ENCODE peak calls at places on chromosomes 12 and 14, in ten cellular contexts. I is IMR-90, S is psoas muscle, K is stomach, J is prostate gland, T is RWPE2, P is ovary, N is esophagus muscularis mucosa, M is heart left ventricle, L is lung. Z is an unnamed sample.

GRCh38 chr14:60313093-60313492 is 64.1 kb downstream of the PPM1A start:
- DNase-seq in I (no peak), T (no peak), P (no peak), L (no peak), S (no peak), M (no peak), N (no peak), J (no peak), K (no peak), Z (no peak)

GRCh38 chr12:7178481-7178880 is 11.0 kb upstream of the PEX5 start:
- DNase-seq in I (no peak), J (no peak), K (no peak), T (no peak), S (no peak), N (peak; percentile 66), P (no peak), M (no peak), L (no peak), Z (no peak)

GRCh38 chr14:24297190-24297964 is 2.2 kb downstream of the DHRS1 start:
- DNase-seq in K (no peak), T (no peak), L (no peak), N (no peak), I (peak; percentile 28), J (no peak), M (no peak), P (no peak), S (no peak), Z (no peak)

GRCh38 chr12:113161415-113162016 is 12.0 kb downstream of the CFAP73 start:
- DNase-seq in J (no peak), I (no peak), N (no peak), T (no peak), L (no peak), K (no peak), M (no peak), P (no peak), S (no peak), Z (no peak)

GRCh38 chr12:109875572-109876131 is 4.7 kb downstream of the GLTP start:
- DNase-seq in M (no peak), I (no peak), T (no peak), L (no peak), N (no peak), K (no peak), J (peak; percentile 58), S (no peak), P (no peak), Z (no peak)

GRCh38 chr12:124497039-124497438 is 70.4 kb downstream of the NCOR2 start:
- DNase-seq in P (no peak), S (peak; percentile 59), I (peak; percentile 88), T (no peak), J (no peak), N (no peak), M (no peak), K (no peak), L (no peak), Z (no peak)

GRCh38 chr14:52413729-52414453 is 99.8 kb downstream of the PTGER2 start:
- DNase-seq in P (no peak), I (peak; percentile 65), S (no peak), L (no peak), N (no peak), T (no peak), J (no peak), K (no peak), M (no peak), Z (no peak)

GRCh38 chr14:94823556-94824341 is 53.8 kb upstream of the GSC start:
- DNase-seq in P (no peak), J (no peak), N (no peak), S (no peak), M (no peak), T (no peak), I (no peak), K (no peak), L (no peak), Z (no peak)

DNA sequence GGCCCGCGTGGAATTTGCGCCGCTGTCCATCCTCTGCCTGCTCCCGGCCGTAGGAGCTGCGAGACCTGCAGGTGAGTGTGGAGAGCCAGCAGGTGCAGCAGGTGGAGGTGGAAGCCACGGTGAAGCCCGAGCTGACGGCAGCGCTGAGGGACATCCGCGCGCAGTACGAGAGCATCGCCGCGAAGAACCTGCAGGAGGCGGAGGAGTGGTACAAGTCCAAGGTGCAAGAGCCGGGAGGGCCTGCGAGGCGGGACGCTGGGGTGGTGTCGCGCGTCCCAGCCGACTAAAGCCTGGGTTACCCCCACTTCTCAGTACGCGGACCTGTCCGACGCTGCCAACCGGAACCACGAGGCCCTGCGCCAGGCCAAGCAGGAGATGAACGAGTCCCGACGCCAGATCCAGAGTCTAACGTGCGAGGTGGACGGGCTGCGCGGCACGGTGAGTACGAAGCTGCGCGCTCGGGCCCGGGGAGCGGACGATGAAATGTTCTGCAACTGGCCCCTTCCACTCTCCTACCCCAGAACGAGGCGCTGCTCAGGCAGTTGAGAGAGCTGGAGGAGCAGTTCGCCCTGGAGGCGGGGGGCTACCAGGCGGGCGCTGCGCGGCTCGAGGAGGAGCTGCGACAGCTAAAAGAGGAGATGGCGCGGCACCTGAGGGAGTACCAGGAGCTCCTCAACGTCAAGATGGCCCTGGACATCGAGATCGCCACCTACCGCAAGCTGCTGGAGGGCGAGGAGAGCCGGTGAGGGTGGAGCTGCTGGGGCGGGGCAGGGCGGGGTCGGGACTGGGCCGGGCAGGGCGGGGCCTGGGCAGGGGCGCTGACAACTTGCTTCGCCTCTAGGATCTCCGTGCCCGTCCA is 2.1 kb downstream of the PRPH start:
- DNase-seq in J (no peak), I (no peak), S (no peak), N (no peak), M (no peak), T (peak; percentile 76), L (peak; percentile 49), K (peak; percentile 43), P (no peak), Z (no peak)
- TF ChIP-seq CTCF in J (no peak), I (no peak), S (no peak), N (no peak), M (peak; percentile 6), T (peak; percentile 66), L (no peak), K (peak; percentile 1), P (no peak), Z (no peak)

GRCh38 chr12:56487448-56488040 is 417 bp downstream of the GLS2 start:
- DNase-seq in L (no peak), P (no peak), S (peak; percentile 46), M (no peak), T (no peak), I (no peak), J (peak; percentile 17), K (peak; percentile 52), N (no peak), Z (no peak)

GRCh38 chr12:56486694-56487093 is 1.3 kb downstream of the GLS2 start:
- DNase-seq in M (no peak), I (no peak), P (no peak), L (no peak), J (no peak), K (no peak), S (no peak), T (no peak), N (no peak), Z (no peak)

GRCh38 chr12:56484566-56484965 is 3.4 kb downstream of the GLS2 start:
- DNase-seq in L (no peak), I (no peak), S (no peak), M (no peak), N (no peak), T (no peak), J (no peak), P (no peak), K (no peak), Z (no peak)

GRCh38 chr12:56488041-56488955 is at the start of gene GLS2:
- DNase-seq in K (peak; percentile 80), J (peak; percentile 81), I (peak; percentile 73), M (peak; percentile 78), L (peak; percentile 81), S (peak; percentile 72), P (peak; percentile 70), N (peak; percentile 94), T (peak; percentile 86), Z (peak; percentile 31)
- H3K4me3 ChIP-seq in K (peak within 1 kb of the TSS; percentile 60), J (peak within 1 kb of the TSS; percentile 54), I (peak within 1 kb of the TSS; percentile 34), M (peak within 1 kb of the TSS; percentile 48), L (peak within 1 kb of the TSS; percentile 18), S (peak within 1 kb of the TSS; percentile 73), P (peak within 1 kb of the TSS; percentile 48), N (peak within 1 kb of the TSS; percentile 66), T (peak within 1 kb of the TSS; percentile 38), Z (peak within 1 kb of the TSS; percentile 84)

DNA sequence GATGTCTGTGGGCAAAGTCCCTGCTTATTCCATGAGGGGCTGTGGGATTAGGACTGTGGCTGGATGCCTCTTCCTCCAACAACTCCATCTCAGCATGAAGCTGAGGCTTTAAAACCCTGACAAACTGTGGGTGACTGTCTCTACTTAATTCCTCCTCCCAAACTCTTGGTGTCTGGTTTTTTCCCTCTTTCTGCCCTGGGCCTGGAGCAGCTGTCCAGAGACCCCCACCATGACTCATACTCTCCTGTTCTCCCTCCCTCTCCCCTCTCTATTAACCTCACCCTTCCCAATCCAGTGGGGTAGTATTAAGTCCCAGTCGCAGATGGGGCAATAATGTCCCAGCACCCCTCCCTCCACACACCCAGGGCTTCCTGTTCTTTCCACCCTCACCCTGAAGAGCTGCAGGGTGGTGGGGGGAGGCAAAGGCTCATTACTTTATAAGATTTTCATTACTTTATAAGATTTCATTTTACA is 2.1 kb upstream of the DNAJC14 start:
- DNase-seq in I (no peak), S (no peak), N (no peak), J (no peak), T (no peak), P (no peak), L (no peak), K (no peak), M (no peak), Z (no peak)
- H3K4me1 ChIP-seq in I (peaks cover 14% of the 10 kb centered on the region), S (peaks cover 7% of the 10 kb centered on the region), N (peaks cover 59% of the 10 kb centered on the region), J (peaks cover 12% of the 10 kb centered on the region), T (peaks cover 4% of the 10 kb centered on the region), P (peaks cover 13% of the 10 kb centered on the region), L (peaks cover 17% of the 10 kb centered on the region), K (peaks cover 40% of the 10 kb centered on the region), M (peaks cover 29% of the 10 kb centered on the region), Z (peaks cover 49% of the 10 kb centered on the region)

GRCh38 chr14:90572461-90573150 is 175.8 kb downstream of the CALM1 start:
- DNase-seq in I (no peak), N (no peak), M (no peak), L (no peak), J (no peak), T (no peak), P (no peak), S (no peak), K (no peak), Z (no peak)

GRCh38 chr14:90569606-90570462 is 173.0 kb downstream of the CALM1 start:
- DNase-seq in I (no peak), M (no peak), T (peak; percentile 47), K (no peak), N (no peak), J (no peak), L (no peak), P (no peak), S (no peak), Z (no peak)

GRCh38 chr14:90570463-90570860 is 173.6 kb downstream of the CALM1 start:
- DNase-seq in P (no peak), T (peak; percentile 56), K (no peak), I (no peak), M (no peak), S (no peak), J (no peak), N (no peak), L (no peak), Z (no peak)

GRCh38 chr14:90569201-90569600 is 172.4 kb downstream of the CALM1 start:
- DNase-seq in L (no peak), J (no peak), N (no peak), K (no peak), P (no peak), I (no peak), T (peak; percentile 30), M (no peak), S (no peak), Z (no peak)

DNA sequence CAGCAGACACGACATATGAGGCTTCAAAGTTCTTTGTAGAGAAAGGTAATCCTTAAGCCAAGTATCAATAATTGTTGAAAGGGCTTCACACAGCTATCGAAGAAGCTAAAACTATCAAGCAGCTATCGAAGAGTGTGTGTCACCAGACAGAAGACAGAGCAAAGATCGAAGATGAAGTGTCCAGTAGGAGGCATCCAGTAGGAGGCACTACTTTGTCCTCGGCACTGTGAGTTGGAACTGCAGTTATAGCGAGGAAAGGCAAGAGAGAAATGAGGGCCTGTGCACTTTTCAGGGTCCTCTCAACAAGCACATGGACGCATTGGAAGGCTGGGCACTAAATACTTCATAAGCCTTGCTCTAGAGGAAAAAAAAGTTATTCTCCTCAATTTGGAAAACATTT is 174.3 kb downstream of the CALM1 start:
- DNase-seq in I (no peak), T (no peak), S (no peak), J (no peak), K (no peak), M (no peak), P (no peak), N (no peak), L (no peak), Z (no peak)
- TF ChIP-seq CTCF in I (no peak), T (no peak), S (no peak), J (no peak), K (no peak), M (no peak), P (no peak), N (no peak), L (no peak), Z (no peak)